ENCODE peak calls at places on chromosomes 11 and 22, in six cellular contexts. O, C, K, H, M and G are unnamed samples.
A peak's percentile ranks its signal among the peaks of the same experiment; 100 is the strongest.

GRCh38 chr22:23509571-23510302 is 70.4 kb downstream of the IGLL1 start:
- DNase-seq in O (no peak), C (no peak), K (peak; percentile 10), H (no peak), M (peak; percentile 24), G (no peak)

GRCh38 chr22:17898375-17898774 is 124.1 kb upstream of the BID start:
- DNase-seq in O (no peak), C (no peak), K (no peak), H (no peak), M (no peak), G (no peak)

GRCh38 chr11:93986716-93987115 is 34.4 kb upstream of the HEPHL1 start:
- DNase-seq in O (peak; percentile 22), C (no peak), K (no peak), H (no peak), M (peak; percentile 4), G (peak; percentile 21)

GRCh38 chr11:123586568-123586967 is 67.9 kb downstream of the SCN3B start:
- DNase-seq in O (no peak), C (no peak), K (no peak), H (no peak), M (no peak), G (no peak)

GRCh38 chr11:34731596-34731995 is 110.7 kb downstream of the EHF start:
- DNase-seq in O (no peak), C (no peak), K (no peak), H (no peak), M (peak; percentile 80), G (no peak)

GRCh38 chr11:125626381-125626950 is 1.5 kb downstream of the CHEK1 start:
- DNase-seq in O (peak; percentile 11), C (no peak), K (no peak), H (peak; percentile 11), M (no peak), G (peak; percentile 38)

GRCh38 chr11:92880391-92880790 is 89.1 kb upstream of the MTNR1B start:
- DNase-seq in O (no peak), C (no peak), K (no peak), H (no peak), M (no peak), G (no peak)

GRCh38 chr11:8839957-8840945 is 70.7 kb upstream of the AKIP1 start:
- DNase-seq in O (peak; percentile 72), C (no peak), K (no peak), H (no peak), M (peak; percentile 36), G (no peak)

GRCh38 chr22:50705219-50705691 is 32.6 kb downstream of the SHANK3 start:
- DNase-seq in O (no peak), C (peak; percentile 49), K (peak; percentile 73), H (no peak), M (peak; percentile 37), G (no peak)

GRCh38 chr22:37324340-37325023 is 42.2 kb downstream of the CYTH4 start:
- DNase-seq in O (no peak), C (no peak), K (peak; percentile 76), H (no peak), M (no peak), G (no peak)

GRCh38 chr22:50177537-50178470 is 7.3 kb downstream of the PANX2 start:
- DNase-seq in O (no peak), C (no peak), K (peak; percentile 72), H (no peak), M (no peak), G (no peak)

GRCh38 chr11:9825315-9825714 is 161.4 kb downstream of the SWAP70 start:
- DNase-seq in O (no peak), C (no peak), K (no peak), H (no peak), M (peak; percentile 51), G (no peak)

GRCh38 chr22:24412274-24412673 is 15.1 kb upstream of the ADORA2A start:
- DNase-seq in O (no peak), C (no peak), K (no peak), H (no peak), M (no peak), G (no peak)

GRCh38 chr11:46984987-46985386 is 48.4 kb downstream of the CSTPP1 start:
- DNase-seq in O (no peak), C (no peak), K (no peak), H (no peak), M (peak; percentile 21), G (no peak)

GRCh38 chr11:103043826-103044688 is 47.9 kb downstream of the DCUN1D5 start:
- DNase-seq in O (no peak), C (no peak), K (no peak), H (no peak), M (no peak), G (no peak)

GRCh38 chr11:17504330-17505107 is 27.9 kb upstream of the ABCC8 start:
- DNase-seq in O (peak; percentile 76), C (peak; percentile 77), K (peak; percentile 90), H (peak; percentile 83), M (peak; percentile 89), G (peak; percentile 53)

GRCh38 chr11:120218695-120219033 is 7.8 kb downstream of the OAF start:
- DNase-seq in O (no peak), C (no peak), K (no peak), H (no peak), M (no peak), G (no peak)

GRCh38 chr11:61123775-61124571 is 21.7 kb downstream of the CD5 start:
- DNase-seq in O (no peak), C (no peak), K (no peak), H (no peak), M (no peak), G (no peak)

GRCh38 chr22:25741692-25742626 is at the start of gene MYO18B:
- DNase-seq in O (no peak), C (peak; percentile 70), K (no peak), H (no peak), M (no peak), G (no peak)

GRCh38 chr11:62125881-62126280 is 2.1 kb downstream of the INCENP start:
- DNase-seq in O (no peak), C (no peak), K (no peak), H (no peak), M (peak; percentile 19), G (no peak)

GRCh38 chr11:64140101-64140500 is 25.8 kb downstream of the MACROD1 start:
- DNase-seq in O (no peak), C (no peak), K (no peak), H (no peak), M (no peak), G (no peak)

GRCh38 chr11:35394941-35395340 is 24.4 kb downstream of the SLC1A2 start:
- DNase-seq in O (no peak), C (no peak), K (no peak), H (no peak), M (no peak), G (no peak)

GRCh38 chr11:116601734-116602636 is 170.8 kb downstream of the BUD13 start:
- DNase-seq in O (no peak), C (no peak), K (no peak), H (no peak), M (no peak), G (no peak)

GRCh38 chr11:10374386-10374785 is 69.5 kb downstream of the ADM start:
- DNase-seq in O (no peak), C (no peak), K (no peak), H (no peak), M (no peak), G (no peak)

GRCh38 chr11:67002297-67002913 is 20.5 kb upstream of the SYT12 start:
- DNase-seq in O (no peak), C (no peak), K (no peak), H (no peak), M (no peak), G (no peak)

GRCh38 chr11:104879514-104880190 is 18.6 kb downstream of the CASP12 start:
- DNase-seq in O (no peak), C (no peak), K (no peak), H (no peak), M (no peak), G (no peak)

GRCh38 chr22:33756508-33756949 is 163.7 kb downstream of the LARGE1 start:
- DNase-seq in O (no peak), C (no peak), K (no peak), H (no peak), M (no peak), G (no peak)

GRCh38 chr22:40196628-40197027 is 18.9 kb downstream of the TNRC6B start:
- DNase-seq in O (no peak), C (no peak), K (no peak), H (peak; percentile 6), M (peak; percentile 94), G (peak; percentile 16)
- H3K4me3 ChIP-seq in O (no peak overlapping the region), C (no peak overlapping the region), K (no peak overlapping the region), H (no peak overlapping the region), M (no peak overlapping the region), G (no peak overlapping the region)

DNA sequence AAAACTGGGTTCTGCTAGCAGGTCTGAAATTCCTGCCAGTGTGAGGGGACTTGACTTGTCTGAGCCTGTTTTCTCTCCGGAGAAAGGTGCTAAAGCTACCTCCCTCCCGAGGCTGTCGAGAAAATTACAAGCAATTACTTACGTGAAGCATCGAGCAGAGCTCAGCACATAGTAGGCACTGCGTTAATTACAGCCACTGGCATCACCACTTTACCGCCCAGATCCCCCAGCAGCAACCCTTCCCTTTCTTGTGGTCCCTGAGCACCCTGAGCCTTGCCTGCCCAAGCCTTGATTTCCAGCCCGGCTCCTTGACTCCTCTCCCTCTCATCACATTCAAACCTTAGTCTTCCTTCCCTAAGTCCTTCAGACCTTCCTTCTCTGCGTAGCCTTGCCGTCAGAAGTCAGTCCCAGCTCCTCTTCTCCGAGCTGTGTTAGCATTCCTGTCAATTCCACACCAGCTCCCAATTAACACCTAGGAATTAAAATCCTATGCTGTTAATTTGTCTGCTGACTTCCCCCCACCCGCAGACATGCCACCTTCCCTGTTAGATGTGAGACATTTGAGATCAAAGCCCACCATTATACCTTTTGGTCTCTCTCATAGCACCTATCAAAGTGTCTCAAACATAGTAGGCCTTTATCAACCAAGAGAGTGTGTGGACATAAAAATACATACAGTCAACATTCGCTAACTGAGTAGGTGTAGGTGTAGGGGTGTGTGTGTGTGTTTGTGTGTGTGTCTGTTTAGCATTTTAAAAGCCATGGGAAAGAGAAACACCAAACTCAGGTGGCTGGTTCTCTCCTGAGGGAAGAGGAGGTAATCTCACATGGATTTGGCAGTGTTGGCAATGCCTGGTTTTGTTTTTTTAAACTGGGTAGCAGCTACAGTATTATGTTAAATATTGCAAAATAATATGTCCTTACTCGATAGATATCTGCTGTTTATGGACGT is 2.8 kb upstream of the KCNJ5 start:
- DNase-seq in O (peak; percentile 50), C (no peak), K (no peak), H (no peak), M (no peak), G (no peak)
- TF ChIP-seq CTCF in O (no peak), C (no peak), K (no peak), H (no peak), M (no peak), G (no peak)

DNA sequence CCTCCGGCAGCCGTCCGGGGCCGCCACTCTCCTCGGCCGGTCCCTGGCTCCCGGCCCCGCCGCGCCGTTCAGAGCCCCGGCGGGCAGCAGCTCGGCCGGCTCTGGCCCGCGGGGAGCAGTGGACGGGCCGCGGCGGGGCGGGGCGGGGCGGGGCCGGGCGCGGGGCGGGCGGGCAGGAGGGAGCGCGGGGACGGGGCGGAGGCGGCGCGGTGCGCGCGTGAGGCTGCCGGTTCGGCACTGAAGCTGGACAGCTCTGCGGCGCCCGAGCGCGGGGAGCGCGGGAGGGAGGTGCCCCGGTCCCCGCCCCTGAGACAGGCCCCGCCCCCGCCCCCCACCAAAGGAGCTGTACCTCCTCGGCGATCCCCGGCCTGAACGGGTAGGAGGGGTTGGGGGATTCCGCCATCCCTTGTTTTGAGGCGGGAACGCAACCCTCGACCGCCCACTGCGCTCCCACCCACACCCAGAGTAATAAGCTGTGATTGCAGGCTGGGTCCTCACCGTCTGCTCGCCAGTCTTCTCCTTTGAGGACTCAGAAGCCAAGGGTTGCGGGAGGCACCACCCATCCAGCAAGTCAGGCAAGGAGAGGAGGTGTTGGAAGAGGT is at the start of gene DRD2:
- DNase-seq in O (no peak), C (no peak), K (peak; percentile 74), H (no peak), M (peak; percentile 22), G (no peak)
- H3K4me3 ChIP-seq in O (no peak within 1 kb of the TSS), C (no peak within 1 kb of the TSS), K (no peak within 1 kb of the TSS), H (peak within 1 kb of the TSS; percentile 33), M (no peak within 1 kb of the TSS), G (no peak within 1 kb of the TSS)

GRCh38 chr22:27125539-27125938 is 468.2 kb downstream of the MIAT start:
- DNase-seq in O (no peak), C (no peak), K (no peak), H (no peak), M (no peak), G (no peak)
- TF ChIP-seq CTCF in O (no peak), C (no peak), K (no peak), H (no peak), M (no peak), G (no peak)